ENCODE peak calls at places on chromosome 18, in five cellular contexts. One of them, this sample, is unnamed.

GRCh38 chr18:75517286-75517685 is 89.8 kb upstream of the SMIM21 start:
- DNase-seq in psoas muscle: no peak
- DNase-seq in cardiac muscle cell: no peak
- DNase-seq in Peyer's patch: no peak
- DNase-seq in uterus: no peak
- DNase-seq in this sample: no peak

GRCh38 chr18:49668583-49669290 is 106.9 kb downstream of the LIPG start:
- DNase-seq in psoas muscle: no peak
- DNase-seq in cardiac muscle cell: peak; percentile 91
- DNase-seq in Peyer's patch: no peak
- DNase-seq in uterus: peak; percentile 42
- DNase-seq in this sample: no peak

GRCh38 chr18:10536270-10536669 is 10.4 kb downstream of the NAPG start:
- DNase-seq in psoas muscle: no peak
- DNase-seq in cardiac muscle cell: no peak
- DNase-seq in Peyer's patch: no peak
- DNase-seq in uterus: no peak
- DNase-seq in this sample: no peak

GRCh38 chr18:42931501-42931900 is 184.0 kb downstream of the RIT2 start:
- DNase-seq in psoas muscle: no peak
- DNase-seq in cardiac muscle cell: peak; percentile 95
- DNase-seq in Peyer's patch: no peak
- DNase-seq in uterus: no peak
- DNase-seq in this sample: no peak

GRCh38 chr18:58609536-58609993 is 19.3 kb downstream of the ALPK2 start:
- DNase-seq in psoas muscle: no peak
- DNase-seq in cardiac muscle cell: no peak
- DNase-seq in Peyer's patch: no peak
- DNase-seq in uterus: no peak
- DNase-seq in this sample: no peak

GRCh38 chr18:75130591-75131274 is 78.2 kb downstream of the PTGR3 start:
- DNase-seq in psoas muscle: no peak
- DNase-seq in cardiac muscle cell: peak; percentile 27
- DNase-seq in Peyer's patch: no peak
- DNase-seq in uterus: no peak
- DNase-seq in this sample: no peak

GRCh38 chr18:49098386-49098785 is 147.6 kb upstream of the SMAD7 start:
- DNase-seq in psoas muscle: no peak
- DNase-seq in cardiac muscle cell: no peak
- DNase-seq in Peyer's patch: no peak
- DNase-seq in uterus: no peak
- DNase-seq in this sample: no peak

GRCh38 chr18:50819027-50819726 is 639 bp downstream of the MRO start:
- DNase-seq in psoas muscle: peak; percentile 23
- DNase-seq in cardiac muscle cell: peak; percentile 65
- DNase-seq in Peyer's patch: no peak
- DNase-seq in uterus: peak; percentile 14
- DNase-seq in this sample: no peak

GRCh38 chr18:48007955-48008701 is 77.7 kb upstream of the SMAD2 start:
- DNase-seq in psoas muscle: peak; percentile 68
- DNase-seq in cardiac muscle cell: peak; percentile 72
- DNase-seq in Peyer's patch: peak; percentile 29
- DNase-seq in uterus: peak; percentile 54
- DNase-seq in this sample: no peak

GRCh38 chr18:30522288-30522929 is 520.1 kb downstream of the DSC3 start:
- DNase-seq in psoas muscle: no peak
- DNase-seq in cardiac muscle cell: no peak
- DNase-seq in Peyer's patch: no peak
- DNase-seq in uterus: no peak
- DNase-seq in this sample: no peak

GRCh38 chr18:58258707-58259342 is 214.8 kb downstream of the NEDD4L start:
- DNase-seq in psoas muscle: no peak
- DNase-seq in cardiac muscle cell: no peak
- DNase-seq in Peyer's patch: no peak
- DNase-seq in uterus: no peak
- DNase-seq in this sample: no peak

GRCh38 chr18:59357928-59358327 is 1.1 kb downstream of the LMAN1 start:
- DNase-seq in psoas muscle: no peak
- DNase-seq in cardiac muscle cell: peak; percentile 62
- DNase-seq in Peyer's patch: no peak
- DNase-seq in uterus: no peak
- DNase-seq in this sample: no peak

GRCh38 chr18:13161276-13161899 is 57.2 kb upstream of the LDLRAD4 start:
- DNase-seq in psoas muscle: no peak
- DNase-seq in cardiac muscle cell: no peak
- DNase-seq in Peyer's patch: no peak
- DNase-seq in uterus: no peak
- DNase-seq in this sample: no peak

DNA sequence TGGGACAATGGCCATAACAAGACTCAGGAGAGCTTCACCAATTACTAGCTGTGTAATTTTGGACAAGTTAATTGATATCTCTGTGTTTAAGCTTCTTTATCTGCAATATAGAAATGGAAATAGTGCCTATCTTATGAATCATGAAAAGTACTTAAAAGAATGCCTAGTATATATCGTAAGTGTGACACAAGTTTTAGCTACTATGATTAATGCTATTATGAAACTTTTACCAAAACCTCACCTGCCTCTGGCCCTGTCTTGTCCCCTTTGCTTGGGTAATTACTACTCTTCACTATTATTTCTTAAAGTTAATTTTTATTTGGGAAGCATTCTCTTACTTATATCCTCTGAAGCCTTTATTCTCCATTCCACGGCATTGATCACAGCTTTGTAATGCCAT is 75.0 kb upstream of the NETO1 start:
- DNase-seq in psoas muscle: no peak
- DNase-seq in cardiac muscle cell: no peak
- DNase-seq in Peyer's patch: no peak
- DNase-seq in uterus: no peak
- DNase-seq in this sample: no peak
- H3K9me3 ChIP-seq in psoas muscle: no peaks in the 10 kb centered on the region
- H3K9me3 ChIP-seq in cardiac muscle cell: no peaks in the 10 kb centered on the region
- H3K9me3 ChIP-seq in Peyer's patch: no peaks in the 10 kb centered on the region
- H3K9me3 ChIP-seq in uterus: no peaks in the 10 kb centered on the region
- H3K9me3 ChIP-seq in this sample: no peaks in the 10 kb centered on the region

GRCh38 chr18:55421612-55422381 is 166.2 kb downstream of the TCF4 start:
- DNase-seq in psoas muscle: no peak
- DNase-seq in cardiac muscle cell: peak; percentile 67
- DNase-seq in Peyer's patch: peak; percentile 22
- DNase-seq in uterus: peak; percentile 22
- DNase-seq in this sample: no peak
- H3K4me3 ChIP-seq in psoas muscle: peak overlapping the region; percentile 67
- H3K4me3 ChIP-seq in cardiac muscle cell: no peak overlapping the region
- H3K4me3 ChIP-seq in Peyer's patch: peak overlapping the region; percentile 25
- H3K4me3 ChIP-seq in uterus: peak overlapping the region; percentile 17
- H3K4me3 ChIP-seq in this sample: peak overlapping the region; percentile 65

GRCh38 chr18:2992995-2993877 is 19.7 kb downstream of the LPIN2 start:
- DNase-seq in psoas muscle: no peak
- DNase-seq in cardiac muscle cell: no peak
- DNase-seq in Peyer's patch: no peak
- DNase-seq in uterus: no peak
- DNase-seq in this sample: no peak

GRCh38 chr18:2994190-2994589 is 18.8 kb downstream of the LPIN2 start:
- DNase-seq in psoas muscle: no peak
- DNase-seq in cardiac muscle cell: no peak
- DNase-seq in Peyer's patch: no peak
- DNase-seq in uterus: no peak
- DNase-seq in this sample: no peak

GRCh38 chr18:2997429-2997828 is 15.5 kb downstream of the LPIN2 start:
- DNase-seq in psoas muscle: no peak
- DNase-seq in cardiac muscle cell: no peak
- DNase-seq in Peyer's patch: no peak
- DNase-seq in uterus: no peak
- DNase-seq in this sample: no peak

GRCh38 chr18:2997846-2998599 is 14.9 kb downstream of the LPIN2 start:
- DNase-seq in psoas muscle: no peak
- DNase-seq in cardiac muscle cell: no peak
- DNase-seq in Peyer's patch: no peak
- DNase-seq in uterus: no peak
- DNase-seq in this sample: no peak

DNA sequence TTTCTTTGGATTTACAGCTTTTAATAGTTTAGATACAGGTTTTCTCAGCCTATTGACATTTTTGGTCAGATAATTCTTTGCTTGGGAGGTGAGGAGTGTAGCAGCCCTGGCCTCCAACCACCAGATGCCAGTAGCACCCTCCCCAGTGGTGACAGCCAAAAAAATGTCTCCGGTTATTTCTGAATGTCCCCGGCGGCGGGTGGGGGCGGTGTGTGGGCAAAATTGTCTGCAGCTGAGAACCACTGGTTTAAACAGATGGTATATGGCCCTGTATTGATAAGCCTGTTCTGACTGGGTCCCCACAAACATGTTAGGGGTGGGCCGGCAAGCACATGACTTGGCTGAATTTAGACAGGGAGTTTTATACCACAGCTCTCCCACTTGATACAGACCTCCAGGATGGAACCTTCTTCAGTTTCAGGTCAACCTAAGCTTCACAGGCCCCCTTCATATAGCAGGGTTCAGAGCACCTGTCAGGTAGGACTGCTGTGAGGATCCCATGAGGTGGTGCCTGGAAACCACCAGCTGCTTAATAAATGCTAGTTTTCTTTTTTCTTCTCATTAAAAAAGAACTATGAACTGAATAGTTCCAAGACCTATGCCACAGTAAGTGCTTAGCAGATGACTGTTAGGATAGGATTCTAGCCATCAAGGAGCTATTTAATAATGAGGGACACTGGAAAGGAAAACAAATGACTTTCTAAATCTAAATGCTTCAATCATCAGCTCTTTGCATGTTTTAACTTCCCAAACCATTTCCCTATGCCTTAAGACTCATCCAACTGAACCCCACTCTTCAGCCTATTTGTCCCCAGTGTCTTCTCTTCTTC is 18.1 kb downstream of the LPIN2 start:
- DNase-seq in psoas muscle: peak; percentile 32
- DNase-seq in cardiac muscle cell: no peak
- DNase-seq in Peyer's patch: peak; percentile 68
- DNase-seq in uterus: no peak
- DNase-seq in this sample: no peak
- TF ChIP-seq CTCF in psoas muscle: no peak
- TF ChIP-seq CTCF in cardiac muscle cell: peak; percentile 12
- TF ChIP-seq CTCF in Peyer's patch: peak; percentile 20
- TF ChIP-seq CTCF in uterus: no peak
- TF ChIP-seq CTCF in this sample: peak; percentile 58

GRCh38 chr18:1150344-1150743 is 245.7 kb downstream of the ADCYAP1 start:
- DNase-seq in psoas muscle: no peak
- DNase-seq in cardiac muscle cell: no peak
- DNase-seq in Peyer's patch: no peak
- DNase-seq in uterus: no peak
- DNase-seq in this sample: no peak

GRCh38 chr18:1149709-1150108 is 245.0 kb downstream of the ADCYAP1 start:
- DNase-seq in psoas muscle: no peak
- DNase-seq in cardiac muscle cell: no peak
- DNase-seq in Peyer's patch: no peak
- DNase-seq in uterus: no peak
- DNase-seq in this sample: no peak

GRCh38 chr18:1147616-1148184 is 243.0 kb downstream of the ADCYAP1 start:
- DNase-seq in psoas muscle: no peak
- DNase-seq in cardiac muscle cell: no peak
- DNase-seq in Peyer's patch: no peak
- DNase-seq in uterus: no peak
- DNase-seq in this sample: no peak
- H3K9me3 ChIP-seq in psoas muscle: no peaks in the 10 kb centered on the region
- H3K9me3 ChIP-seq in cardiac muscle cell: no peaks in the 10 kb centered on the region
- H3K9me3 ChIP-seq in Peyer's patch: no peaks in the 10 kb centered on the region
- H3K9me3 ChIP-seq in uterus: no peaks in the 10 kb centered on the region
- H3K9me3 ChIP-seq in this sample: peaks cover 6% of the 10 kb centered on the region

GRCh38 chr18:12076424-12077140 is 17.1 kb upstream of the ANKRD62 start:
- DNase-seq in psoas muscle: no peak
- DNase-seq in cardiac muscle cell: peak; percentile 67
- DNase-seq in Peyer's patch: no peak
- DNase-seq in uterus: no peak
- DNase-seq in this sample: no peak
- H3K4me3 ChIP-seq in psoas muscle: peak overlapping the region; percentile 47
- H3K4me3 ChIP-seq in cardiac muscle cell: peak overlapping the region; percentile 35
- H3K4me3 ChIP-seq in Peyer's patch: peak overlapping the region; percentile 32
- H3K4me3 ChIP-seq in uterus: no peak overlapping the region
- H3K4me3 ChIP-seq in this sample: peak overlapping the region; percentile 54

DNA sequence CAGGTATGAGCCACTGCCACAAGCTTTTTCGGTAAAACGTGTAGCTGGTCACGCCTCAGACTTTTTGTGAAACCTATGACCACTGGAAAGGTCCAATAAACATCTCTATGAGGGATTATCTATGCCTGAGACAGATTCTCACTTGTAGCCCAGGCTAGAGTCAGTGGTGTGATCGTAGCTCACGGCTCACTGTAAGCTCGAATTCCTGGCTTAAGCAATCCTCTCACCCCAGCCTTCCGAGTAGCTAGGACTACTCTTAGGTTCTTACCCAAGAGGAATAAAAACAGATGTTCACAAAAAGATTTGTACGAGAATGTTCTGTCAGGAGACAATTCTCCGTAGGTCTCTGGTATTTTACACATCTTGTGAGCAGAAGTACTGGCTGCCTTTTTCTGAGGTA is 25.7 kb upstream of the RALBP1 start:
- DNase-seq in psoas muscle: no peak
- DNase-seq in cardiac muscle cell: peak; percentile 41
- DNase-seq in Peyer's patch: no peak
- DNase-seq in uterus: no peak
- DNase-seq in this sample: no peak
- TF ChIP-seq CTCF in psoas muscle: no peak
- TF ChIP-seq CTCF in cardiac muscle cell: no peak
- TF ChIP-seq CTCF in Peyer's patch: no peak
- TF ChIP-seq CTCF in uterus: no peak
- TF ChIP-seq CTCF in this sample: no peak

GRCh38 chr18:71727909-71728308 is 816.2 kb downstream of the CBLN2 start:
- DNase-seq in psoas muscle: no peak
- DNase-seq in cardiac muscle cell: no peak
- DNase-seq in Peyer's patch: no peak
- DNase-seq in uterus: no peak
- DNase-seq in this sample: no peak
- H3K9me3 ChIP-seq in psoas muscle: no peaks in the 10 kb centered on the region
- H3K9me3 ChIP-seq in cardiac muscle cell: no peaks in the 10 kb centered on the region
- H3K9me3 ChIP-seq in Peyer's patch: no peaks in the 10 kb centered on the region
- H3K9me3 ChIP-seq in uterus: no peaks in the 10 kb centered on the region
- H3K9me3 ChIP-seq in this sample: no peaks in the 10 kb centered on the region